ENCODE peak calls at places on chromosomes 3 and 15, in eight cellular contexts. N, X, Q, T, R, K, I and S are unnamed samples.

GRCh38 chr3:124333931-124334640 is 342.2 kb upstream of the ROPN1 start:
- DNase-seq in T (no peak), N (no peak), K (no peak), I (no peak), R (no peak), Q (no peak), X (no peak), S (peak; percentile 66)

GRCh38 chr3:122800031-122800430 is 5.2 kb downstream of the SLC49A4 start:
- DNase-seq in X (no peak), N (no peak), Q (no peak), T (no peak), R (no peak), I (no peak), K (no peak), S (no peak)

GRCh38 chr15:101494251-101494796 is 4.8 kb upstream of the PCSK6 start:
- DNase-seq in X (no peak), T (no peak), R (no peak), I (no peak), Q (no peak), K (no peak), N (no peak), S (no peak)

GRCh38 chr3:99128740-99129505 is 227.4 kb upstream of the DCBLD2 start:
- DNase-seq in I (peak; percentile 23), X (no peak), K (no peak), N (no peak), R (no peak), Q (peak; percentile 57), T (no peak), S (no peak)

GRCh38 chr3:45848392-45848791 is 6.5 kb upstream of the LZTFL1 start:
- DNase-seq in Q (no peak), T (no peak), K (no peak), R (no peak), I (no peak), N (no peak), X (no peak), S (no peak)

GRCh38 chr15:80556694-80557367 is 138.3 kb upstream of the ABHD17C start:
- DNase-seq in I (no peak), T (no peak), K (no peak), N (peak; percentile 90), X (no peak), R (no peak), Q (peak; percentile 21), S (no peak)

GRCh38 chr15:75356006-75356405 is 9.2 kb downstream of the NEIL1 start:
- DNase-seq in X (no peak), T (no peak), Q (no peak), K (no peak), N (no peak), R (no peak), I (no peak), S (peak; percentile 72)

GRCh38 chr3:42961633-42962032 is 17.5 kb upstream of the GASK1A start:
- DNase-seq in I (peak; percentile 30), N (peak; percentile 26), T (no peak), X (peak; percentile 42), K (peak; percentile 47), Q (peak; percentile 36), R (no peak), S (no peak)

GRCh38 chr15:92896543-92896942 is 3.6 kb upstream of the CHD2 start:
- DNase-seq in Q (no peak), T (no peak), X (no peak), I (no peak), R (no peak), N (no peak), K (no peak), S (no peak)

GRCh38 chr3:185726254-185726967 is 98.4 kb downstream of the IGF2BP2 start:
- DNase-seq in Q (no peak), N (no peak), R (no peak), X (no peak), I (no peak), T (no peak), K (no peak), S (no peak)

GRCh38 chr3:78629544-78629943 is 1138.3 kb downstream of the ROBO1 start:
- DNase-seq in Q (no peak), X (no peak), R (no peak), T (no peak), K (no peak), I (no peak), N (no peak), S (no peak)

GRCh38 chr3:10401990-10402761 is 81.3 kb upstream of the SEC13 start:
- DNase-seq in I (no peak), N (no peak), K (no peak), R (no peak), T (no peak), Q (no peak), X (no peak), S (no peak)

GRCh38 chr3:8506611-8507061 is 5.0 kb downstream of the LMCD1 start:
- DNase-seq in R (no peak), N (peak; percentile 18), T (no peak), X (no peak), Q (peak; percentile 62), I (no peak), K (no peak), S (no peak)

GRCh38 chr15:33894193-33894592 is 74.1 kb upstream of the CHRM5 start:
- DNase-seq in I (no peak), R (no peak), K (no peak), Q (no peak), X (no peak), N (no peak), T (no peak), S (no peak)
- H3K4me3 ChIP-seq in I (no peak overlapping the region), R (no peak overlapping the region), K (no peak overlapping the region), Q (no peak overlapping the region), X (no peak overlapping the region), N (no peak overlapping the region), T (no peak overlapping the region), S (no peak overlapping the region)

DNA sequence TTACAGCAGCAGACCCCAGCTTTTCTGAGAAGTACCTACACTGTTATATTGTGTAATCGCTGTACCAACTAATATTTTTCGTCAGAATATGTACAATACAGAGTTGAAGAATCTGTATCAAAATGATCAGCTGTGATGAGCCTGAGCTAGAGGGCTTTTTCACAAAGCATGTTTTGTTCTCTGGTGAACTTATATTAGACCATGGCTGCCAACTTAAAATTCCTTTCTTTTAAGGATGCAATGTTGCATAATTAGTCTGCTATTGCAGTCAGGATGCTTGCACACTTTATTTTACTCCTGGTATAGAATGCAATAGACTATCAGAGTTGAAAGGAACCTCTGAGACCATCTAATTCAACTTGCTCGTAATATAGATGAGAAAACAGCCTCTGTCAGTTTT is 127.8 kb downstream of the RBMS3 start:
- DNase-seq in X (no peak), R (no peak), I (no peak), Q (no peak), N (no peak), T (no peak), K (no peak), S (no peak)
- TF ChIP-seq POLR2A in X (no peak), R (no peak), I (no peak), Q (no peak), N (no peak), T (no peak), K (no peak), S (no peak)

GRCh38 chr3:129120254-129121004 is 1.2 kb downstream of the RAB43 start:
- DNase-seq in I (peak; percentile 67), X (peak; percentile 97), Q (peak; percentile 91), R (peak; percentile 94), K (peak; percentile 84), N (peak; percentile 93), T (peak; percentile 88), S (peak; percentile 87)
- H3K4me3 ChIP-seq in I (peak overlapping the region; percentile 61), X (peak overlapping the region; percentile 64), Q (peak overlapping the region; percentile 96), R (peak overlapping the region; percentile 67), K (peak overlapping the region; percentile 83), N (peak overlapping the region; percentile 87), T (peak overlapping the region; percentile 94), S (peak overlapping the region; percentile 90)

DNA sequence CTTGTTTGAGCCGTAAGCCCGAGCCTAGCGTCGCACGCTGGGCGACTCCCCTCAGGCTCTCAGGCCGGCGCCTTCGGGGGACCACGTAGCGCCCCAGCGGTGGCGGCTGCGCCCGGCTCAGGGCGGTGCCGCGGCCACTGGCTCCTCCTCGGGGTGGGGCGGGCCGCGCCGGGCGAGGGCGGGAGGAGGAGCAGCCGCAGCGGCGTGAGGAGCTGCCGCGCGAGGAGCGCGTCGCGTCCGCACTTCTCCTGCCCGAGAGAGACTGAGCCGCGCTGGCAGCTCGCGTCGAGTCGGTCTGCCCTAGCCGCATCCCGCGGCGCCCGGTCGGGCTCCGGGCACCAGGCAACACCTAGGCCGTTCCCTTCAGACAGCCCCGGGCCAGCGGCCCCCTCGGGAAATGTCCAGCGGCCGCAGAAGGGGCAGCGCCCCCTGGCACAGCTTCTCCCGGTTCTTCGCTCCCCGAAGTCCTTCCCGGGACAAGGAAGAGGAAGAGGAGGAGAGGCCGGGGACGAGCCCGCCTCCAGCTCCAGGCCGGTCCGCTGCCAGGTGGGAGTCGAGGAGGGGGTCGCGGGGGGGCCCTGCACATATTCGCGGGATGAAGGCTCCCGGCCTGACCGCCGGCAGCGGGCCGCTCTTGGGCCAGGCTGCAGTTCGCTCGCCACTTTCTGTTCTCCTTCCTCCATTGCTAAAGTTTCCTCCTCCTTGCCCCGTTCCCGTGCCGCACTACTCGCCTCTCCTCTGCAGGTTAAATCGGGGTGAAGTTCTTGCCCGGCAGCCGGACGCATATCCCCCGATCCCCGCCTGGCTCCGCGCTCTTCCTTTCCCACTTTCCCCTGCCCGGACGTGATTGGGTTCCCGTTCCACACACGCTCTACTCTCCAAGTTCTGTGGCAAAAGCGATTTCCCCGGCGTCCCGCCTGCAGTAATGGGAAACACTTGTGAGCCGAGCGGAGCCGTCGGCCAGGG is at the start of gene CRYBG3:
- DNase-seq in K (peak; percentile 80), R (peak; percentile 91), T (peak; percentile 90), N (peak; percentile 84), X (peak; percentile 90), Q (peak; percentile 83), I (peak; percentile 73), S (peak; percentile 88)
- TF ChIP-seq POLR2A in K (peak; percentile 50), R (peak; percentile 55), T (peak; percentile 39), N (peak; percentile 98), X (peak; percentile 58), Q (peak; percentile 46), I (peak; percentile 98), S (peak; percentile 93)

GRCh38 chr15:52021128-52021671 is 2.2 kb downstream of the MAPK6 start:
- DNase-seq in X (peak; percentile 93), K (peak; percentile 49), T (peak; percentile 43), I (peak; percentile 85), R (peak; percentile 75), N (peak; percentile 72), Q (peak; percentile 76), S (no peak)
- H3K4me3 ChIP-seq in X (peak overlapping the region; percentile 84), K (peak overlapping the region; percentile 84), T (no peak overlapping the region), I (peak overlapping the region; percentile 54), R (peak overlapping the region; percentile 75), N (no peak overlapping the region), Q (peak overlapping the region; percentile 87), S (no peak overlapping the region)

GRCh38 chr15:59299919-59300617 is 72.6 kb downstream of the MYO1E start:
- DNase-seq in T (peak; percentile 65), X (peak; percentile 95), K (no peak), Q (peak; percentile 55), R (peak; percentile 89), I (peak; percentile 97), N (peak; percentile 70), S (no peak)
- TF ChIP-seq POLR2A in T (no peak), X (no peak), K (no peak), Q (no peak), R (no peak), I (no peak), N (no peak), S (no peak)

GRCh38 chr15:31217067-31217466 is 109.6 kb upstream of the KLF13 start:
- DNase-seq in R (no peak), N (no peak), X (no peak), I (no peak), K (no peak), T (no peak), Q (no peak), S (no peak)
- H3K4me3 ChIP-seq in R (no peak overlapping the region), N (no peak overlapping the region), X (peak overlapping the region; percentile 56), I (peak overlapping the region; percentile 69), K (no peak overlapping the region), T (no peak overlapping the region), Q (no peak overlapping the region), S (peak overlapping the region; percentile 63)

GRCh38 chr3:57692404-57693191 is at the start of gene DENND6A:
- DNase-seq in N (peak; percentile 97), Q (peak; percentile 96), K (peak; percentile 96), X (peak; percentile 94), I (peak; percentile 95), T (peak; percentile 98), R (peak; percentile 99), S (peak; percentile 100)
- TF ChIP-seq POLR2A in N (peak; percentile 93), Q (peak; percentile 98), K (peak; percentile 99), X (peak; percentile 96), I (peak; percentile 69), T (peak; percentile 70), R (peak; percentile 87), S (peak; percentile 98)